ENCODE peak calls at places on chromosomes 1 and 21, in nine cellular contexts. One of them, this sample, is unnamed.

GRCh38 chr1:228927947-228928898 is 192.9 kb downstream of the RHOU start:
- DNase-seq in tibial nerve: no peak
- DNase-seq in mucosa of descending colon: no peak
- DNase-seq in effector memory CD4-positive, alpha-beta T cell: no peak
- DNase-seq in foreskin fibroblast: no peak
- DNase-seq in psoas muscle: no peak
- DNase-seq in left lung: no peak
- DNase-seq in AG04450: no peak
- DNase-seq in BE2C: no peak
- DNase-seq in this sample: no peak

GRCh38 chr1:32775640-32776337 is 41.4 kb downstream of the YARS1 start:
- DNase-seq in tibial nerve: no peak
- DNase-seq in mucosa of descending colon: no peak
- DNase-seq in effector memory CD4-positive, alpha-beta T cell: no peak
- DNase-seq in foreskin fibroblast: peak; percentile 43
- DNase-seq in psoas muscle: no peak
- DNase-seq in left lung: no peak
- DNase-seq in AG04450: no peak
- DNase-seq in BE2C: no peak
- DNase-seq in this sample: no peak

GRCh38 chr1:33741749-33742148 is 122.1 kb upstream of the HMGB4 start:
- DNase-seq in tibial nerve: no peak
- DNase-seq in mucosa of descending colon: no peak
- DNase-seq in effector memory CD4-positive, alpha-beta T cell: no peak
- DNase-seq in foreskin fibroblast: no peak
- DNase-seq in psoas muscle: no peak
- DNase-seq in left lung: no peak
- DNase-seq in AG04450: no peak
- DNase-seq in BE2C: no peak
- DNase-seq in this sample: no peak

GRCh38 chr1:165631403-165632151 is 543 bp downstream of the MGST3 start:
- DNase-seq in tibial nerve: peak; percentile 54
- DNase-seq in mucosa of descending colon: peak; percentile 72
- DNase-seq in effector memory CD4-positive, alpha-beta T cell: peak; percentile 17
- DNase-seq in foreskin fibroblast: peak; percentile 86
- DNase-seq in psoas muscle: peak; percentile 59
- DNase-seq in left lung: peak; percentile 84
- DNase-seq in AG04450: peak; percentile 62
- DNase-seq in BE2C: peak; percentile 44
- DNase-seq in this sample: peak; percentile 84

GRCh38 chr1:192861860-192862259 is 53.0 kb downstream of the RGS2 start:
- DNase-seq in tibial nerve: no peak
- DNase-seq in mucosa of descending colon: no peak
- DNase-seq in effector memory CD4-positive, alpha-beta T cell: no peak
- DNase-seq in foreskin fibroblast: no peak
- DNase-seq in psoas muscle: no peak
- DNase-seq in left lung: no peak
- DNase-seq in AG04450: no peak
- DNase-seq in BE2C: no peak
- DNase-seq in this sample: no peak

GRCh38 chr1:12339410-12339809 is 109.6 kb downstream of the VPS13D start:
- DNase-seq in tibial nerve: no peak
- DNase-seq in mucosa of descending colon: no peak
- DNase-seq in effector memory CD4-positive, alpha-beta T cell: no peak
- DNase-seq in foreskin fibroblast: no peak
- DNase-seq in psoas muscle: no peak
- DNase-seq in left lung: no peak
- DNase-seq in AG04450: no peak
- DNase-seq in BE2C: peak; percentile 18
- DNase-seq in this sample: no peak

GRCh38 chr1:206911064-206911663 is 10.6 kb downstream of the FCMR start:
- DNase-seq in tibial nerve: peak; percentile 73
- DNase-seq in mucosa of descending colon: no peak
- DNase-seq in effector memory CD4-positive, alpha-beta T cell: no peak
- DNase-seq in foreskin fibroblast: peak; percentile 59
- DNase-seq in psoas muscle: no peak
- DNase-seq in left lung: no peak
- DNase-seq in AG04450: no peak
- DNase-seq in BE2C: no peak
- DNase-seq in this sample: peak; percentile 56

GRCh38 chr1:119674110-119674509 is 26.0 kb upstream of the ZNF697 start:
- DNase-seq in tibial nerve: no peak
- DNase-seq in mucosa of descending colon: no peak
- DNase-seq in effector memory CD4-positive, alpha-beta T cell: no peak
- DNase-seq in foreskin fibroblast: peak; percentile 53
- DNase-seq in psoas muscle: no peak
- DNase-seq in left lung: no peak
- DNase-seq in AG04450: no peak
- DNase-seq in BE2C: no peak
- DNase-seq in this sample: no peak

GRCh38 chr1:228399531-228400236 is 7.0 kb downstream of the TRIM11 start:
- DNase-seq in tibial nerve: no peak
- DNase-seq in mucosa of descending colon: no peak
- DNase-seq in effector memory CD4-positive, alpha-beta T cell: no peak
- DNase-seq in foreskin fibroblast: no peak
- DNase-seq in psoas muscle: no peak
- DNase-seq in left lung: peak; percentile 54
- DNase-seq in AG04450: no peak
- DNase-seq in BE2C: no peak
- DNase-seq in this sample: peak; percentile 21

GRCh38 chr1:108947871-108948525 is 15.3 kb downstream of the CLCC1 start:
- DNase-seq in tibial nerve: no peak
- DNase-seq in mucosa of descending colon: no peak
- DNase-seq in effector memory CD4-positive, alpha-beta T cell: no peak
- DNase-seq in foreskin fibroblast: peak; percentile 14
- DNase-seq in psoas muscle: no peak
- DNase-seq in left lung: no peak
- DNase-seq in AG04450: no peak
- DNase-seq in BE2C: no peak
- DNase-seq in this sample: no peak

GRCh38 chr1:247079141-247079874 is 697 bp upstream of the ZNF670 start:
- DNase-seq in tibial nerve: no peak
- DNase-seq in mucosa of descending colon: no peak
- DNase-seq in effector memory CD4-positive, alpha-beta T cell: no peak
- DNase-seq in foreskin fibroblast: no peak
- DNase-seq in psoas muscle: no peak
- DNase-seq in left lung: no peak
- DNase-seq in AG04450: no peak
- DNase-seq in BE2C: no peak
- DNase-seq in this sample: peak; percentile 70

GRCh38 chr1:116891396-116892072 is 18.2 kb upstream of the PTGFRN start:
- DNase-seq in tibial nerve: no peak
- DNase-seq in mucosa of descending colon: no peak
- DNase-seq in effector memory CD4-positive, alpha-beta T cell: no peak
- DNase-seq in foreskin fibroblast: no peak
- DNase-seq in psoas muscle: no peak
- DNase-seq in left lung: no peak
- DNase-seq in AG04450: no peak
- DNase-seq in BE2C: no peak
- DNase-seq in this sample: peak; percentile 47

GRCh38 chr21:42089665-42090310 is 18.7 kb downstream of the UMODL1 start:
- DNase-seq in tibial nerve: no peak
- DNase-seq in mucosa of descending colon: no peak
- DNase-seq in effector memory CD4-positive, alpha-beta T cell: no peak
- DNase-seq in foreskin fibroblast: no peak
- DNase-seq in psoas muscle: no peak
- DNase-seq in left lung: no peak
- DNase-seq in AG04450: no peak
- DNase-seq in BE2C: no peak
- DNase-seq in this sample: no peak

GRCh38 chr21:42086969-42087368 is 15.9 kb downstream of the UMODL1 start:
- DNase-seq in tibial nerve: no peak
- DNase-seq in mucosa of descending colon: no peak
- DNase-seq in effector memory CD4-positive, alpha-beta T cell: no peak
- DNase-seq in foreskin fibroblast: no peak
- DNase-seq in psoas muscle: no peak
- DNase-seq in left lung: no peak
- DNase-seq in AG04450: no peak
- DNase-seq in BE2C: no peak
- DNase-seq in this sample: no peak

GRCh38 chr21:42089093-42089631 is 18.0 kb downstream of the UMODL1 start:
- DNase-seq in tibial nerve: no peak
- DNase-seq in mucosa of descending colon: no peak
- DNase-seq in effector memory CD4-positive, alpha-beta T cell: no peak
- DNase-seq in foreskin fibroblast: no peak
- DNase-seq in psoas muscle: no peak
- DNase-seq in left lung: no peak
- DNase-seq in AG04450: no peak
- DNase-seq in BE2C: no peak
- DNase-seq in this sample: no peak

GRCh38 chr21:42088148-42088547 is 17.0 kb downstream of the UMODL1 start:
- DNase-seq in tibial nerve: no peak
- DNase-seq in mucosa of descending colon: no peak
- DNase-seq in effector memory CD4-positive, alpha-beta T cell: no peak
- DNase-seq in foreskin fibroblast: no peak
- DNase-seq in psoas muscle: no peak
- DNase-seq in left lung: no peak
- DNase-seq in AG04450: no peak
- DNase-seq in BE2C: no peak
- DNase-seq in this sample: no peak

GRCh38 chr21:42088658-42089057 is 17.5 kb downstream of the UMODL1 start:
- DNase-seq in tibial nerve: no peak
- DNase-seq in mucosa of descending colon: no peak
- DNase-seq in effector memory CD4-positive, alpha-beta T cell: no peak
- DNase-seq in foreskin fibroblast: no peak
- DNase-seq in psoas muscle: no peak
- DNase-seq in left lung: no peak
- DNase-seq in AG04450: no peak
- DNase-seq in BE2C: no peak
- DNase-seq in this sample: no peak
- H3K4me3 ChIP-seq in tibial nerve: no peak overlapping the region
- H3K4me3 ChIP-seq in mucosa of descending colon: no peak overlapping the region
- H3K4me3 ChIP-seq in effector memory CD4-positive, alpha-beta T cell: no peak overlapping the region
- H3K4me3 ChIP-seq in foreskin fibroblast: no peak overlapping the region
- H3K4me3 ChIP-seq in psoas muscle: no peak overlapping the region
- H3K4me3 ChIP-seq in left lung: no peak overlapping the region
- H3K4me3 ChIP-seq in AG04450: no peak overlapping the region
- H3K4me3 ChIP-seq in BE2C: no peak overlapping the region
- H3K4me3 ChIP-seq in this sample: no peak overlapping the region

GRCh38 chr1:154968731-154969130 is 1.8 kb downstream of the SHC1 start:
- DNase-seq in tibial nerve: no peak
- DNase-seq in mucosa of descending colon: peak; percentile 17
- DNase-seq in effector memory CD4-positive, alpha-beta T cell: no peak
- DNase-seq in foreskin fibroblast: no peak
- DNase-seq in psoas muscle: no peak
- DNase-seq in left lung: no peak
- DNase-seq in AG04450: no peak
- DNase-seq in BE2C: peak; percentile 80
- DNase-seq in this sample: no peak

GRCh38 chr1:154970631-154971340 is at the start of gene SHC1:
- DNase-seq in tibial nerve: peak; percentile 93
- DNase-seq in mucosa of descending colon: peak; percentile 84
- DNase-seq in effector memory CD4-positive, alpha-beta T cell: no peak
- DNase-seq in foreskin fibroblast: peak; percentile 96
- DNase-seq in psoas muscle: peak; percentile 96
- DNase-seq in left lung: peak; percentile 95
- DNase-seq in AG04450: peak; percentile 76
- DNase-seq in BE2C: peak; percentile 97
- DNase-seq in this sample: peak; percentile 97

GRCh38 chr1:154971341-154971998 is 923 bp upstream of the SHC1 start:
- DNase-seq in tibial nerve: peak; percentile 69
- DNase-seq in mucosa of descending colon: no peak
- DNase-seq in effector memory CD4-positive, alpha-beta T cell: no peak
- DNase-seq in foreskin fibroblast: no peak
- DNase-seq in psoas muscle: no peak
- DNase-seq in left lung: no peak
- DNase-seq in AG04450: no peak
- DNase-seq in BE2C: no peak
- DNase-seq in this sample: no peak

GRCh38 chr1:154969246-154969645 is 1.3 kb downstream of the SHC1 start:
- DNase-seq in tibial nerve: no peak
- DNase-seq in mucosa of descending colon: peak; percentile 16
- DNase-seq in effector memory CD4-positive, alpha-beta T cell: no peak
- DNase-seq in foreskin fibroblast: no peak
- DNase-seq in psoas muscle: no peak
- DNase-seq in left lung: no peak
- DNase-seq in AG04450: no peak
- DNase-seq in BE2C: no peak
- DNase-seq in this sample: no peak

GRCh38 chr1:154969741-154970452 is 650 bp downstream of the SHC1 start:
- DNase-seq in tibial nerve: no peak
- DNase-seq in mucosa of descending colon: peak; percentile 45
- DNase-seq in effector memory CD4-positive, alpha-beta T cell: no peak
- DNase-seq in foreskin fibroblast: no peak
- DNase-seq in psoas muscle: peak; percentile 46
- DNase-seq in left lung: peak; percentile 80
- DNase-seq in AG04450: no peak
- DNase-seq in BE2C: no peak
- DNase-seq in this sample: no peak
- H3K4me3 ChIP-seq in tibial nerve: peak overlapping the region; percentile 26
- H3K4me3 ChIP-seq in mucosa of descending colon: no peak overlapping the region
- H3K4me3 ChIP-seq in effector memory CD4-positive, alpha-beta T cell: no peak overlapping the region
- H3K4me3 ChIP-seq in foreskin fibroblast: peak overlapping the region; percentile 82
- H3K4me3 ChIP-seq in psoas muscle: peak overlapping the region; percentile 84
- H3K4me3 ChIP-seq in left lung: peak overlapping the region; percentile 68
- H3K4me3 ChIP-seq in AG04450: peak overlapping the region; percentile 61
- H3K4me3 ChIP-seq in BE2C: peak overlapping the region; percentile 84
- H3K4me3 ChIP-seq in this sample: peak overlapping the region; percentile 91

DNA sequence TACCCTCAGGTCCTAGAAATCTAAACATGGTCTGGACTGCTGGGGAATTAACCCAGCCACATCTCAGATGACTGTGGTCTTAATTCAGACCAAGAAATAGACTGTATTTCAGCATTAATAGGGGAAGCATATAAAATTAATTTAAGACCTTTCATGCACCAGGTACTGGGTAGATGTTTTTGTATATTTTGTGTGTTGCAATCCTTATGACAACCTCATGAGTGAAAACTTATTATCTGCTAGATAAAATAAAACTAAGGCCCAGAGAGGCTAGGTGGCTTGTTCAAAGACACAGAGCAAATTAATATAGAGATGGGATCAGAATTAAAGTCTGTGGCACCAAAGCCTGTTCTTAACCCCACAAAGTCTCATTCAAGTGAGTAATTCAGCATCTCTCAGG is 40.1 kb downstream of the OPTC start:
- DNase-seq in tibial nerve: no peak
- DNase-seq in mucosa of descending colon: no peak
- DNase-seq in effector memory CD4-positive, alpha-beta T cell: no peak
- DNase-seq in foreskin fibroblast: no peak
- DNase-seq in psoas muscle: no peak
- DNase-seq in left lung: no peak
- DNase-seq in AG04450: no peak
- DNase-seq in BE2C: no peak
- DNase-seq in this sample: no peak
- H3K4me3 ChIP-seq in tibial nerve: no peak overlapping the region
- H3K4me3 ChIP-seq in mucosa of descending colon: no peak overlapping the region
- H3K4me3 ChIP-seq in effector memory CD4-positive, alpha-beta T cell: no peak overlapping the region
- H3K4me3 ChIP-seq in foreskin fibroblast: no peak overlapping the region
- H3K4me3 ChIP-seq in psoas muscle: no peak overlapping the region
- H3K4me3 ChIP-seq in left lung: no peak overlapping the region
- H3K4me3 ChIP-seq in AG04450: no peak overlapping the region
- H3K4me3 ChIP-seq in BE2C: no peak overlapping the region
- H3K4me3 ChIP-seq in this sample: no peak overlapping the region

DNA sequence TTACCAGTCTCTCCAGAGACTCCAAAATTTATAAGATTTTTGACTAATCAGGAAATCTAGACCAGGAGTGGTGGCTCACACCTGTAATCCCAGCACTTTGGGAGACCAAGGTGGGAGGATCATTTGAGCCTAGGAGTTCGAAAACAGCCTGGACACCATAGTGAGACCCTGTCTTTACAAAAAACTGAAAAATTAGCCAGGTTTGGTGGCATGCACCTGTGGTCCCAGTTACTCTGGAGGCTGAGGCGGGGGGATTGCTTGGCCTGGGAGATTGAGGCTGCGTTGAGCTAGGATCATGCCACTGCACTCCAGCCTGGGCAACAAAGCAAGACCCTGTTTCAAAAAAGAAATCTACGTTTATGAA is 10.0 kb downstream of the ATP8B2 start:
- DNase-seq in tibial nerve: no peak
- DNase-seq in mucosa of descending colon: no peak
- DNase-seq in effector memory CD4-positive, alpha-beta T cell: no peak
- DNase-seq in foreskin fibroblast: no peak
- DNase-seq in psoas muscle: no peak
- DNase-seq in left lung: no peak
- DNase-seq in AG04450: no peak
- DNase-seq in BE2C: no peak
- DNase-seq in this sample: no peak
- H3K4me3 ChIP-seq in tibial nerve: no peak overlapping the region
- H3K4me3 ChIP-seq in mucosa of descending colon: no peak overlapping the region
- H3K4me3 ChIP-seq in effector memory CD4-positive, alpha-beta T cell: no peak overlapping the region
- H3K4me3 ChIP-seq in foreskin fibroblast: no peak overlapping the region
- H3K4me3 ChIP-seq in psoas muscle: no peak overlapping the region
- H3K4me3 ChIP-seq in left lung: no peak overlapping the region
- H3K4me3 ChIP-seq in AG04450: no peak overlapping the region
- H3K4me3 ChIP-seq in BE2C: no peak overlapping the region
- H3K4me3 ChIP-seq in this sample: no peak overlapping the region